ENCODE peak calls at places on chromosomes 12 and 14, in seven cellular contexts. C is gastroesophageal sphincter; T is lower lobe of right lung; Q is stimulated activated naive B cell treated with anti-CD40 and anti-IgM and Interleukin-4, amounts not matched to agents 10 μg/mL and 1 μg/mL and 100 μg/mL, for 72 hours; O is Right ventricle myocardium superior; S is activated T-cell treated with anti-CD3 and anti-CD28 coated beads, Interleukin-2, amount 50 U/mL, for 4 hours; L is naive thymus-derived CD8-positive, alpha-beta T cell. F is an unnamed sample.

GRCh38 chr14:62689741-62690140 is 355.5 kb downstream of the KCNH5 start:
- ATAC-seq in Q (no peak), L (no peak), C (no peak), S (no peak), T (no peak), O (no peak), F (no peak)

GRCh38 chr12:131853832-131854797 is 25.9 kb downstream of the MMP17 start:
- ATAC-seq in S (no peak), T (no peak), Q (no peak), L (no peak), C (no peak), O (no peak), F (no peak)

GRCh38 chr12:100827901-100828520 is 33.4 kb downstream of the ANO4 start:
- ATAC-seq in S (no peak), T (no peak), O (no peak), L (no peak), C (no peak), Q (peak), F (no peak)

GRCh38 chr14:76908834-76909233 is 82.6 kb downstream of the LRRC74A start:
- ATAC-seq in Q (peak), O (no peak), L (peak), T (peak), C (no peak), S (no peak), F (peak)

GRCh38 chr12:34151019-34151418 is 128.7 kb downstream of the ALG10 start:
- ATAC-seq in C (no peak), O (no peak), Q (no peak), T (no peak), L (no peak), S (no peak), F (peak)

GRCh38 chr14:75562048-75562447 is 16.4 kb upstream of the FLVCR2 start:
- ATAC-seq in S (peak), Q (peak), L (no peak), O (no peak), T (no peak), C (no peak), F (peak)

GRCh38 chr12:122190842-122191668 is 8.1 kb downstream of the LRRC43 start:
- ATAC-seq in O (peak), C (no peak), T (peak), S (peak), Q (peak), L (peak), F (peak)

GRCh38 chr12:94616217-94616729 is 34.1 kb downstream of the TMCC3 start:
- ATAC-seq in Q (no peak), S (no peak), C (peak), L (no peak), O (peak), T (peak), F (no peak)

GRCh38 chr14:31391977-31392503 is 28.3 kb downstream of the HEATR5A start:
- ATAC-seq in O (no peak), S (no peak), T (no peak), Q (no peak), C (no peak), L (no peak), F (no peak)

GRCh38 chr12:11949738-11950403 is 120.9 kb upstream of the BCL2L14 start:
- ATAC-seq in C (no peak), L (no peak), T (peak), O (peak), S (no peak), Q (no peak), F (no peak)

F was measured in stimulated activated memory B cell treated with anti-CD40 and anti-IgM and Interleukin-4, amounts not matched to agents 10 μg/mL and 1 μg/mL and 100 μg/mL, for 72 hours.